ENCODE peak calls at places on chromosomes 11 and 22, in five cellular contexts. G is mesothelial cell of epicardium; E is activated T-cell treated with anti-CD3 and anti-CD28 coated beads for 4 hours; H is stimulated activated CD8-positive, alpha-beta memory T cell treated with anti-CD3 and anti-CD28 coated beads, Interleukin-7, amount 100 ng/mL, for 48 hours; Q is GM23248. S is an unnamed sample.

GRCh38 chr22:50146440-50147228 is 23.9 kb upstream of the PANX2 start:
- DNase-seq in Q (peak; percentile 42), E (no peak), H (no peak), G (no peak), S (peak; percentile 98)

GRCh38 chr22:28141614-28142013 is 222.6 kb upstream of the PITPNB start:
- DNase-seq in Q (peak; percentile 83), E (no peak), G (no peak), H (no peak), S (no peak)

GRCh38 chr11:108213784-108214183 is 8.7 kb downstream of the NPAT start:
- DNase-seq in E (no peak), H (no peak), Q (no peak), G (no peak), S (no peak)

GRCh38 chr22:20522828-20523117 is 15.4 kb downstream of the MED15 start:
- DNase-seq in Q (no peak), G (no peak), E (no peak), H (no peak), S (no peak)

GRCh38 chr11:17161515-17161914 is 46.3 kb downstream of the PIK3C2A start:
- DNase-seq in Q (no peak), G (no peak), E (no peak), H (no peak), S (no peak)

GRCh38 chr11:32366671-32367070 is 68.7 kb downstream of the WT1 start:
- DNase-seq in H (no peak), E (no peak), G (no peak), Q (no peak), S (no peak)

GRCh38 chr22:44442186-44442465 is 55.9 kb downstream of the RTL6 start:
- DNase-seq in E (no peak), G (no peak), H (no peak), Q (no peak), S (no peak)

GRCh38 chr11:63680842-63681207 is 475 bp upstream of the RTN3 start:
- DNase-seq in E (no peak), H (no peak), Q (peak; percentile 30), G (no peak), S (no peak)

GRCh38 chr11:118979434-118979833 is 7.9 kb downstream of the FOXR1 start:
- DNase-seq in E (no peak), G (no peak), Q (no peak), H (no peak), S (peak; percentile 61)

GRCh38 chr11:109772846-109773400 is 320.3 kb upstream of the ZC3H12C start:
- DNase-seq in E (no peak), G (no peak), Q (no peak), H (no peak), S (no peak)